ENCODE peak calls at places on chromosomes 12 and 14, in eight cellular contexts. W is A673; D is suprapubic skin; S is mammary epithelial cell; P is right atrium auricular region; K is testis; N is CD4-positive, alpha-beta memory T cell; B is IMR-90. T is an unnamed sample. For H3K4me1, the result is how much of the 10 kb centered on the place peaks cover.

GRCh38 chr12:64160718-64161060 is 61.4 kb downstream of the KICS2 start:
- DNase-seq in W (peak), D (no peak), S (peak), P (no peak), K (no peak), N (no peak), B (peak), T (no peak)

GRCh38 chr14:33525626-33526025 is 425.2 kb downstream of the EGLN3 start:
- DNase-seq in W (no peak), D (no peak), S (no peak), P (no peak), K (no peak), N (no peak), B (no peak), T (no peak)

GRCh38 chr12:18522806-18523205 is 215.0 kb downstream of the PLCZ1 start:
- DNase-seq in W (no peak), D (no peak), S (no peak), P (no peak), K (no peak), N (no peak), B (no peak), T (no peak)

GRCh38 chr12:23662966-23663365 is 286.5 kb downstream of the SOX5 start:
- DNase-seq in W (no peak), D (no peak), S (no peak), P (no peak), K (peak), N (no peak), B (no peak), T (peak)

GRCh38 chr12:12476836-12477531 is 85.7 kb downstream of the DUSP16 start:
- DNase-seq in W (no peak), D (no peak), S (no peak), P (no peak), K (no peak), N (no peak), B (no peak), T (no peak)

GRCh38 chr14:30193791-30194407 is 266.3 kb upstream of the PRKD1 start:
- DNase-seq in W (no peak), D (no peak), S (peak), P (no peak), K (no peak), N (no peak), B (peak), T (no peak)

GRCh38 chr12:14883663-14884062 is 2.0 kb downstream of the MGP start:
- DNase-seq in W (no peak), D (no peak), S (no peak), P (no peak), K (no peak), N (no peak), B (no peak), T (no peak)

GRCh38 chr12:32083489-32083888 is 23.2 kb upstream of the BICD1 start:
- DNase-seq in W (peak), D (no peak), S (peak), P (no peak), K (no peak), N (no peak), B (peak), T (no peak)

GRCh38 chr12:460301-461230 is 827 bp downstream of the B4GALNT3 start:
- DNase-seq in W (peak), D (no peak), S (peak), P (no peak), K (peak), N (peak), B (no peak), T (peak)

GRCh38 chr12:104630230-104630670 is 173.5 kb downstream of the CHST11 start:
- DNase-seq in W (peak), D (no peak), S (no peak), P (no peak), K (no peak), N (no peak), B (no peak), T (no peak)

GRCh38 chr12:130981156-130981789 is 27.6 kb downstream of the ADGRD1 start:
- DNase-seq in W (no peak), D (no peak), S (no peak), P (peak), K (no peak), N (no peak), B (no peak), T (no peak)

DNA sequence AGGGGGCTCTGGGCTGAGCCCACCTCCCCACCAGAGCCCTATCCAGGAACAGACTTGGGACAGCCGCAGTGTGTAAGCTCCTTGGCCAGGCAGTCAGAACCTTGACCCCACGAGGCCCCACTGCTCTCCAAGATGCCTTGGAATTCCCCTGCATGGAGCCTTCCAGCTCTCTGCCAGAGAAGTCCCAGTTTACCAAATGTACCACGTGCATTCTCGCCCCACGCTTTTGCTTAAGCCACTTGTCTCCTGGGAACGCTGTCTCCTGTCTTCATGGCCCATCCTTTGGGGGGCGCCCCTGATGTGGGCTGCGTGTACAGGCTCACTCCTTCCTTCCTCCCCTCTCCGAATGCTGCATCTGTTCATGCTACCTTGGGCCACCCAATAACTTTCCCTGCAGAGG is 7.9 kb downstream of the FAIM2 start:
- DNase-seq in W (no peak), D (no peak), S (no peak), P (no peak), K (peak), N (no peak), B (no peak), T (no peak)
- H3K27ac ChIP-seq in W (no peak), D (peak), S (no peak), P (no peak), K (no peak), N (no peak), B (no peak), T (no peak)

DNA sequence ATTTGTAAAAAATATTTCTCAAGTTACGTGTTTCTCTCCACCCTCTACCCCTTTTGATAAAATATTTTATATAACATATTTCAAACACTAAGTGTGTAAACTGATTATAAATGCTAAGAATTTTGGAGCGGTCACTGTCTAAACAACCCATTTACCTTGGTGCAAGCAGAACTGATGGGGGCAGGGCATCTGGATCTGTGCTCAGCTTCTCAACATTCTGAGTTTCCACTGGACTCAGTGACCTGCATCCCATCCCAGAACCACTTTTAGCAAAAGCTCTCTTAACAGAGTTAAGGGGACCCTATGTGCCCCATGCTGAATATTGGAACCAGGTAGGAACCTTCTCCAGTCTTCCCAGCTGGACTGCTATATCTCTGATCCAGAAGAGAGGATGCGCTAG is 53.5 kb downstream of the CKAP4 start:
- DNase-seq in W (no peak), D (no peak), S (no peak), P (no peak), K (no peak), N (no peak), B (no peak), T (peak)
- H3K4me1 ChIP-seq in W (under half), D (under half), S (under half), P (under half), K (under half), N (under half), B (under half), T (half or more)

DNA sequence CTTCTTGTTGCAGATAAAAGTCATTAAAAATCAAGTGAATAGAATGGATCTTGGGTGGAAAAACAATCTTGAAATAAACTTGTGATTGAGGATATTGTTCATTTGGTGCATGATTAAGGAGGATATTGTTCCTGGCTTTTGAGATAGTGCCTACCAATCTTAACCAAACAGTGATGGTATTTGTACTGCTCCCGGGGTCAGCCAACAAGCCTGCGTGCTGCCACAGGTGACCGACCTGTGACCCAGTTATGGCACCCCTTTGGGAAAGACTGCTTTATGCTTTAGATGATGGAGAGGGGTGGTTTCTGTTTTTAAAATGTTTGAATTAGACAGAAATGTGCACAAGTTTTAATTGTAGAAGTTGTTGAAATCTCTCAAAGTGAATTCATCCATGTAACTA is 41.6 kb downstream of the SUDS3 start:
- DNase-seq in W (no peak), D (no peak), S (no peak), P (no peak), K (no peak), N (no peak), B (no peak), T (no peak)
- H3K27ac ChIP-seq in W (no peak), D (no peak), S (no peak), P (no peak), K (no peak), N (no peak), B (no peak), T (no peak)

DNA sequence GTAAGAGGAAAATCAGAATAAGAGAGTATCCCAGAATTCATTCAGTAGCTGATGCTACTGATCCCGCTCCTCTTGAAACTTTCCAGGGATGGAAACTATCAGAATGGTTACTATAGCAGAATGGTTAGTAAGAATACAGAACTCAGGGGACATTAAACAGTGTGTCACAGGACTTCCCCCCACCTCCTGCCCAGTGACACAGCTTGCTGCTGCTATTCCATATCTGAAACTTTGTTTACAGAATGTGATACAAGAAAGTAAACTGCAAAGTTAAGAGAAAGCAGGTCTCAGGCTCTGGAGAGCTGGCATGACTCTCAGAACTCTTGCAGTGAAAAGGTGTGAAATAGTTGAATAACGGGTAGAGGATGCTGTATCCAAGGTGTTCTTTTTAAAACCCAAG is 3.4 kb downstream of the SPX start:
- DNase-seq in W (no peak), D (no peak), S (no peak), P (no peak), K (no peak), N (no peak), B (no peak), T (no peak)
- H3K4me1 ChIP-seq in W (under half), D (under half), S (under half), P (under half), K (under half), N (under half), B (under half), T (under half)

GRCh38 chr14:103390605-103391004 is 5.4 kb downstream of the MARK3 start:
- DNase-seq in W (no peak), D (no peak), S (no peak), P (peak), K (no peak), N (no peak), B (no peak), T (no peak)
- H3K27ac ChIP-seq in W (no peak), D (no peak), S (no peak), P (peak), K (no peak), N (no peak), B (no peak), T (peak)

GRCh38 chr14:95426116-95426475 is 90.4 kb downstream of the SYNE3 start:
- DNase-seq in W (no peak), D (no peak), S (no peak), P (no peak), K (no peak), N (no peak), B (no peak), T (no peak)
- H3K4me1 ChIP-seq in W (under half), D (under half), S (under half), P (under half), K (under half), N (under half), B (under half), T (under half)

T was measured in thyroid gland.